ENCODE peak calls at places on chromosomes 1 and 21, in six cellular contexts. W, Q, H, G, L and Z are unnamed samples.

GRCh38 chr21:44574457-44575306 is 1.2 kb downstream of the KRTAP10-4 start:
- DNase-seq in W (no peak), Q (no peak), H (peak; percentile 14), G (no peak), L (no peak), Z (no peak)

GRCh38 chr1:153688283-153688682 is 9.8 kb downstream of the NPR1 start:
- DNase-seq in W (no peak), Q (no peak), H (no peak), G (no peak), L (no peak), Z (no peak)

GRCh38 chr21:38303300-38303699 is 46.5 kb downstream of the KCNJ15 start:
- DNase-seq in W (peak; percentile 90), Q (no peak), H (peak; percentile 90), G (no peak), L (no peak), Z (no peak)

GRCh38 chr21:45634511-45635183 is 8.9 kb upstream of the PCBP3 start:
- DNase-seq in W (no peak), Q (no peak), H (no peak), G (no peak), L (no peak), Z (no peak)

GRCh38 chr1:214198571-214198970 is 82.4 kb upstream of the SMYD2 start:
- DNase-seq in W (no peak), Q (no peak), H (no peak), G (no peak), L (no peak), Z (no peak)

GRCh38 chr1:181661569-181661968 is 178.3 kb downstream of the CACNA1E start:
- DNase-seq in W (no peak), Q (peak; percentile 68), H (no peak), G (no peak), L (no peak), Z (no peak)

GRCh38 chr1:68057564-68057963 is 7.1 kb upstream of the DIRAS3 start:
- DNase-seq in W (no peak), Q (no peak), H (no peak), G (no peak), L (no peak), Z (no peak)

GRCh38 chr1:99018313-99018712 is 13.7 kb upstream of the PLPPR5 start:
- DNase-seq in W (no peak), Q (no peak), H (peak; percentile 13), G (no peak), L (no peak), Z (no peak)

GRCh38 chr1:901108-901859 is 22.4 kb upstream of the SAMD11 start:
- DNase-seq in W (no peak), Q (no peak), H (no peak), G (no peak), L (no peak), Z (no peak)

GRCh38 chr1:92759361-92759760 is 25.5 kb downstream of the EVI5 start:
- DNase-seq in W (no peak), Q (no peak), H (no peak), G (no peak), L (no peak), Z (no peak)

GRCh38 chr1:107389410-107390075 is 248.7 kb downstream of the NTNG1 start:
- DNase-seq in W (no peak), Q (no peak), H (no peak), G (no peak), L (no peak), Z (no peak)

GRCh38 chr1:92784051-92784638 is 763 bp downstream of the EVI5 start:
- DNase-seq in W (peak; percentile 89), Q (no peak), H (peak; percentile 61), G (peak; percentile 8), L (peak; percentile 1), Z (no peak)

GRCh38 chr1:173580081-173580480 is 22.8 kb downstream of the SLC9C2 start:
- DNase-seq in W (no peak), Q (no peak), H (no peak), G (no peak), L (no peak), Z (no peak)

GRCh38 chr1:153670257-153670858 is 435 bp downstream of the ILF2 start:
- DNase-seq in W (no peak), Q (no peak), H (no peak), G (no peak), L (no peak), Z (no peak)

GRCh38 chr1:52919720-52920199 is 1.8 kb downstream of the ECHDC2 start:
- DNase-seq in W (no peak), Q (no peak), H (peak; percentile 8), G (no peak), L (no peak), Z (no peak)

GRCh38 chr1:174337000-174337681 is 110.6 kb upstream of the GPR52 start:
- DNase-seq in W (peak; percentile 24), Q (no peak), H (no peak), G (no peak), L (no peak), Z (no peak)

GRCh38 chr1:8789314-8790214 is 27.9 kb downstream of the RERE start:
- DNase-seq in W (peak; percentile 63), Q (no peak), H (peak; percentile 79), G (no peak), L (no peak), Z (no peak)

GRCh38 chr1:56797079-56797685 is 22.0 kb downstream of the FYB2 start:
- DNase-seq in W (no peak), Q (peak; percentile 96), H (peak; percentile 19), G (no peak), L (no peak), Z (no peak)

GRCh38 chr1:112172294-112172882 is 182.9 kb upstream of the KCND3 start:
- DNase-seq in W (peak; percentile 48), Q (no peak), H (peak; percentile 60), G (peak; percentile 15), L (no peak), Z (no peak)

GRCh38 chr1:66752000-66752592 is at the start of gene DYNLT5:
- DNase-seq in W (no peak), Q (no peak), H (no peak), G (no peak), L (no peak), Z (no peak)

GRCh38 chr1:7331926-7332535 is 439.1 kb upstream of the VAMP3 start:
- DNase-seq in W (no peak), Q (no peak), H (peak; percentile 5), G (no peak), L (no peak), Z (no peak)

GRCh38 chr1:26234644-26235384 is 814 bp downstream of the CEP85 start:
- DNase-seq in W (peak; percentile 29), Q (peak; percentile 15), H (peak; percentile 48), G (peak; percentile 13), L (no peak), Z (no peak)

GRCh38 chr1:113168946-113169345 is 95.9 kb downstream of the LRIG2 start:
- DNase-seq in W (no peak), Q (no peak), H (no peak), G (no peak), L (no peak), Z (peak; percentile 70)

GRCh38 chr1:202016022-202016624 is 5.7 kb downstream of the ELF3 start:
- DNase-seq in W (no peak), Q (no peak), H (no peak), G (no peak), L (no peak), Z (no peak)

GRCh38 chr21:32088471-32088870 is 190.4 kb downstream of the MIS18A start:
- DNase-seq in W (no peak), Q (peak; percentile 20), H (no peak), G (no peak), L (no peak), Z (no peak)

GRCh38 chr21:15730484-15731242 is 881 bp downstream of the USP25 start:
- DNase-seq in W (peak; percentile 19), Q (peak; percentile 37), H (peak; percentile 25), G (no peak), L (no peak), Z (no peak)

GRCh38 chr1:202968895-202969295 is 1.8 kb upstream of the CYB5R1 start:
- DNase-seq in W (peak; percentile 48), Q (peak; percentile 60), H (peak; percentile 76), G (no peak), L (no peak), Z (no peak)